ENCODE peak calls at places on chromosomes 3 and 15, in nine cellular contexts. I is RWPE1, Y is T-cell, O is T-helper 17 cell, T is neural progenitor cell, L is C1 segment of cervical spinal cord, D is HCEC 1CT, Q is AG08395, K is WTC11. M is an unnamed sample.

GRCh38 chr3:39721076-39721475 is 88.3 kb upstream of the MYRIP start:
- DNase-seq in D (no peak), Q (no peak), Y (no peak), O (no peak), I (no peak), K (no peak), T (no peak), L (no peak), M (no peak)

GRCh38 chr3:27040674-27041073 is 328.5 kb downstream of the NEK10 start:
- DNase-seq in Q (no peak), K (no peak), D (no peak), Y (no peak), T (no peak), L (no peak), O (no peak), I (no peak), M (no peak)

GRCh38 chr3:141450727-141451378 is 36.0 kb upstream of the RASA2 start:
- DNase-seq in Y (no peak), L (no peak), O (no peak), D (no peak), Q (no peak), K (no peak), I (no peak), T (no peak), M (no peak)

GRCh38 chr3:63069780-63070540 is 194.7 kb upstream of the CADPS start:
- DNase-seq in Y (no peak), L (no peak), K (no peak), T (no peak), O (no peak), D (no peak), I (no peak), Q (no peak), M (no peak)

GRCh38 chr3:143307613-143308183 is 188.1 kb downstream of the CHST2 start:
- DNase-seq in L (no peak), D (peak; percentile 59), Q (no peak), I (peak; percentile 5), O (no peak), Y (no peak), K (no peak), T (no peak), M (no peak)

GRCh38 chr3:78337801-78338211 is 1297.9 kb downstream of the ROBO2 start:
- DNase-seq in D (no peak), Y (no peak), Q (peak; percentile 3), O (no peak), K (no peak), T (no peak), I (no peak), L (no peak), M (no peak)

GRCh38 chr3:59772416-59773408 is 722.9 kb upstream of the CFAP20DC start:
- DNase-seq in O (no peak), K (no peak), Q (no peak), I (no peak), Y (peak; percentile 30), L (no peak), D (no peak), T (no peak), M (no peak)

GRCh38 chr3:125061170-125061569 is 5.4 kb upstream of the HEG1 start:
- DNase-seq in I (no peak), L (no peak), Q (peak; percentile 63), K (no peak), Y (no peak), D (peak; percentile 85), T (no peak), O (no peak), M (no peak)

GRCh38 chr3:51380601-51381332 is 4.3 kb upstream of the MANF start:
- DNase-seq in O (no peak), K (no peak), I (no peak), L (no peak), Q (no peak), T (no peak), D (no peak), Y (no peak), M (no peak)

GRCh38 chr3:15486020-15486419 is 35.5 kb downstream of the COLQ start:
- DNase-seq in D (no peak), Y (no peak), I (no peak), T (no peak), Q (no peak), L (no peak), K (no peak), O (no peak), M (no peak)

GRCh38 chr3:42020681-42021307 is 58.9 kb upstream of the ULK4 start:
- DNase-seq in D (peak; percentile 84), I (peak; percentile 77), L (no peak), Y (no peak), K (no peak), Q (peak; percentile 70), O (no peak), T (no peak), M (no peak)

GRCh38 chr3:165868088-165868487 is 30.9 kb upstream of the BCHE start:
- DNase-seq in T (no peak), O (no peak), I (no peak), K (no peak), L (no peak), Q (no peak), D (no peak), Y (no peak), M (no peak)

GRCh38 chr3:146561463-146561862 is 17.1 kb upstream of the PLSCR1 start:
- DNase-seq in T (no peak), L (no peak), O (no peak), Q (no peak), D (no peak), K (no peak), Y (no peak), I (no peak), M (no peak)

GRCh38 chr3:66673305-66673704 is 172.5 kb upstream of the LRIG1 start:
- DNase-seq in O (no peak), L (no peak), T (no peak), D (no peak), I (no peak), Y (no peak), Q (no peak), K (no peak), M (no peak)

GRCh38 chr15:69685524-69686452 is 233.2 kb downstream of the RPLP1 start:
- DNase-seq in Y (no peak), I (peak; percentile 18), L (no peak), D (no peak), T (no peak), O (no peak), Q (no peak), K (no peak), M (peak; percentile 75)

GRCh38 chr3:133404925-133405324 is 5.1 kb downstream of the BFSP2 start:
- DNase-seq in O (no peak), K (no peak), L (no peak), Y (no peak), Q (no peak), D (no peak), T (peak; percentile 88), I (no peak), M (no peak)

GRCh38 chr3:141124715-141125114 is 73.6 kb downstream of the SPSB4 start:
- DNase-seq in Y (no peak), K (no peak), Q (no peak), I (no peak), T (no peak), O (no peak), D (no peak), L (no peak), M (no peak)